ENCODE peak calls at places on chromosomes 13 and 19, in seven cellular contexts. F is mesenchymal stem cell; R is heart left ventricle; H is GM23248; O is Karpas-422; C is adrenal gland; L is CD4-positive, CD25-positive, alpha-beta regulatory T cell. Y is an unnamed sample. For H3K4me1 and H3K27me3, the result is how much of the 10 kb centered on the place peaks cover.

GRCh38 chr19:41785653-41786052 is 10.7 kb upstream of the CEACAM3 start:
- DNase-seq in F (peak), R (peak), H (peak), O (peak), C (peak), L (peak), Y (peak)

GRCh38 chr19:50333737-50334617 is 4.8 kb upstream of the KCNC3 start:
- DNase-seq in F (peak), R (peak), H (peak), O (peak), C (peak), L (peak), Y (peak)

GRCh38 chr13:59677966-59678814 is 485.5 kb downstream of the DIAPH3 start:
- DNase-seq in F (peak), R (no peak), H (peak), O (peak), C (no peak), L (no peak), Y (peak)

GRCh38 chr13:79935121-79935520 is 405.8 kb downstream of the SPRY2 start:
- DNase-seq in F (no peak), R (no peak), H (peak), O (no peak), C (no peak), L (no peak), Y (no peak)

GRCh38 chr19:38699647-38700349 is 44.5 kb downstream of the CAPN12 start:
- DNase-seq in F (no peak), R (no peak), H (no peak), O (no peak), C (no peak), L (no peak), Y (no peak)

GRCh38 chr13:76016799-76017198 is 380.7 kb downstream of the LMO7 start:
- DNase-seq in F (no peak), R (no peak), H (peak), O (peak), C (peak), L (no peak), Y (peak)

GRCh38 chr19:52535831-52536800 is 8.6 kb downstream of the ZNF808 start:
- DNase-seq in F (peak), R (peak), H (peak), O (peak), C (peak), L (peak), Y (peak)

GRCh38 chr13:38372818-38373217 is 23.2 kb downstream of the UFM1 start:
- DNase-seq in F (peak), R (no peak), H (no peak), O (no peak), C (no peak), L (no peak), Y (peak)

GRCh38 chr13:26219726-26220125 is 2.4 kb downstream of the RNF6 start:
- DNase-seq in F (peak), R (no peak), H (peak), O (no peak), C (no peak), L (no peak), Y (peak)

GRCh38 chr13:109243311-109243951 is 543.0 kb downstream of the IRS2 start:
- DNase-seq in F (peak), R (peak), H (peak), O (no peak), C (no peak), L (no peak), Y (peak)

GRCh38 chr19:41241859-41242258 is 22.3 kb upstream of the HNRNPUL1 start:
- DNase-seq in F (no peak), R (no peak), H (no peak), O (no peak), C (no peak), L (no peak), Y (no peak)

GRCh38 chr13:82506805-82507404 is 1375.4 kb downstream of the SLITRK1 start:
- DNase-seq in F (no peak), R (no peak), H (no peak), O (no peak), C (no peak), L (no peak), Y (no peak)

DNA sequence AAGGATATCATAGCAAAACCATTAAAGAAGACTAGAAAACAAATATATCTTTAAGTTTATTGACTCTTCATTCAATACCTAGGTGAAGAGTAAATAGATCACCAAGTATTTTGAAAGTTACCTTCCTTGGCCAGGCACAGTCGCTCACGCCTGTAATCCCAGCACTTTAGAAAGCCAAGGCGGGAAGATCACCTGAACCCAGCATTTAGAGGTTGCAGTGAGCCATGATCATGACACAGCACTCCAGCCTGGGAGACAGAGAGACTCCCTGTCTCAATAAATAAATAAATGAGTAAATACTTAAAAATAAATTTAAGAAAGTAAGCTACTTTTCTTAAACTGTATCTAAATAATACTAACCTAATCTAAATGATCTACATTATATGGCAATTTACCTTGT is 8.9 kb upstream of the WBP4 start:
- DNase-seq in F (no peak), R (no peak), H (peak), O (no peak), C (no peak), L (no peak), Y (no peak)
- H3K4me1 ChIP-seq in F (under half), R (under half), H (under half), O (under half), C (under half), L (under half), Y (half or more)

GRCh38 chr19:4389511-4390016 is 10.8 kb downstream of the SH3GL1 start:
- DNase-seq in F (no peak), R (no peak), H (peak), O (no peak), C (no peak), L (no peak), Y (no peak)

GRCh38 chr19:4391701-4392543 is 8.4 kb downstream of the SH3GL1 start:
- DNase-seq in F (peak), R (peak), H (peak), O (no peak), C (peak), L (no peak), Y (peak)

GRCh38 chr19:4389064-4389375 is 11.3 kb downstream of the SH3GL1 start:
- DNase-seq in F (no peak), R (no peak), H (no peak), O (no peak), C (no peak), L (no peak), Y (no peak)

GRCh38 chr19:4390017-4390861 is 10.1 kb downstream of the SH3GL1 start:
- DNase-seq in F (peak), R (peak), H (peak), O (no peak), C (peak), L (no peak), Y (no peak)

GRCh38 chr19:4390862-4391693 is 9.3 kb downstream of the SH3GL1 start:
- DNase-seq in F (no peak), R (no peak), H (peak), O (no peak), C (no peak), L (no peak), Y (no peak)
- H3K4me3 ChIP-seq in F (no peak), R (peak), H (peak), O (no peak), C (no peak), L (no peak), Y (peak)

DNA sequence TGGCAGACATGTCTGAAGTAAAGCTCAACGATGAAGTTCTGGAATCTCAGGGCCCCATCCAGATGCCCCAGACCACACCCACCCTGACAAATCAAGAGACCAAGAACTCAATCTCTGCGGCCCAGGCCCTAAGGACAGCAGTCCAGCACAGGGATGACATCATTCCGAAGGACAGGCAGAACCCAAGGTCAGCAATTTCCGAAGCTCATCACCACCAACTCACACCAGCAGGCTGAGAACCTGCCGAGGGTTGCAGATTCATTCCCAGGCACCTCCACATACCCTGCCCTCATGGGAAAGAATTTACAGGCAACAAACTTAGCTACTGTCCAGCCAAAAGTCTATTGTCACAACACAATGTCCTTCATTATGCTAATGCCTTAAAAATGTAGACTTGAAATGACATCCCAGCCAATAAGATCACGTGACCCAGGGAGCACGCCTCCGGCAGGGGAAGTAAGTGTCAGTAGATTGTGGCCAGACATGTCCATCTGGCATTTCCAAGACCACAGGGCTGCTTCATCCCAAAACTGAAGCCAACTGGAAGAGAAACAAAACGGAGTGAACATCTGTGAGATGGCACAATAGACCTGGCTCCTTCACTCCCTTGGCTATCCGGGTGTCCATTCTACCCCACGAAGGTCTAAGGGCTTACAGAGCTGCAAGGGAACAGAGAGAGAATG is 98.8 kb downstream of the CRYL1 start:
- DNase-seq in F (peak), R (no peak), H (peak), O (no peak), C (no peak), L (no peak), Y (no peak)
- H3K27me3 ChIP-seq in F (under half), R (under half), H (under half), O (under half), C (under half), L (under half), Y (under half)

GRCh38 chr13:113120300-113121182 is 2.1 kb upstream of the F10 start:
- DNase-seq in F (no peak), R (no peak), H (no peak), O (no peak), C (peak), L (no peak), Y (no peak)

GRCh38 chr13:113121928-113122420 is 625 bp upstream of the F10 start:
- DNase-seq in F (no peak), R (peak), H (no peak), O (no peak), C (peak), L (no peak), Y (no peak)

GRCh38 chr13:113122571-113123225 is at the start of gene F10:
- DNase-seq in F (peak), R (peak), H (peak), O (no peak), C (peak), L (no peak), Y (peak)

GRCh38 chr13:113119822-113120189 is 2.8 kb upstream of the F10 start:
- DNase-seq in F (no peak), R (no peak), H (no peak), O (no peak), C (peak), L (no peak), Y (no peak)

GRCh38 chr13:113121183-113121927 is 1.2 kb upstream of the F10 start:
- DNase-seq in F (no peak), R (peak), H (no peak), O (no peak), C (peak), L (no peak), Y (no peak)
- H3K4me1 ChIP-seq in F (under half), R (under half), H (under half), O (under half), C (under half), L (under half), Y (under half)

GRCh38 chr19:535017-535835 is 3.7 kb downstream of the CDC34 start:
- DNase-seq in F (no peak), R (no peak), H (peak), O (no peak), C (no peak), L (no peak), Y (no peak)
- H3K4me3 ChIP-seq in F (peak), R (no peak), H (no peak), O (no peak), C (no peak), L (no peak), Y (no peak)

DNA sequence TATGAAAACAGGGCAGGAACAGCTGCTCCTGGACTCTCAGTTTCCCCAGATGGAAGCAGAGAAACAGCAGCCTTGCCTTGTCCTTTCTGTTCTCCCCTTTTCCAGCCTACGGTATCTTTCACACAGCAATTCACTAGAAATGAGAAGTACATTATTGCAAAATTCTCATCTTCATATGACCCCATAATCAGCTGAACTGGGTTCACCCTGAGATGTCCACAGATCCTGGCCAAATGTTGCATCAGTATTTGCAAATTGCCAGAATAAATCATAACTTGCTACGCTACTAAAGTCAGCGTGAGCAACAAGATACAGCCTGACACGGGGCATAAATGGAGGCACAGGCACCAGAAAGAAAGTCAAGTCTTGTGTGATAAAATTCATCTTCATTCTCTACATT is 16.1 kb downstream of the VSTM1 start:
- DNase-seq in F (no peak), R (no peak), H (no peak), O (no peak), C (no peak), L (no peak), Y (no peak)
- H3K27me3 ChIP-seq in F (under half), R (under half), H (under half), O (under half), C (under half), L (under half), Y (under half)

DNA sequence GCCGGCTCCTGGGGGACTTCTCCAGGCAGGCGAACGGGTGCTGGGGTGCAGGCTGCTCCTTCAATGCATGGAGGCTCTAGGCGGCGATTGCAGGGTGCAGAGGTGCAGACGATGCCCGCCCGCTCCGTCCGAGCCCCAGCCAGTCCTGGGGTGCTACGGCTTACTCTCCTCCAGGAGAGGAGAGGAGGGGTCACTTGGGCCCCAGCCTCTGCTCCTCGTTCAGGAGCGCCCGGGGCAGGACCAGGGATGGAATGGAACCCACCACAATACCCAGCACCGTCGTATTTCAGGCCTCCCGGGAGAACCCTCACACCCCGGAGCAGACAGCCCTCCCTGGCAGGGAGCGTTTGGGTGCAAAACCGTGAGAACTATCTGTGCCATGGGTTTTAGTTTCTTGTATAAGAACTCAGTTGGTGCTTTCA is 46.6 kb downstream of the ARHGEF18 start:
- DNase-seq in F (peak), R (no peak), H (peak), O (peak), C (no peak), L (no peak), Y (peak)
- H3K4me1 ChIP-seq in F (under half), R (under half), H (under half), O (under half), C (under half), L (under half), Y (under half)

GRCh38 chr13:41502021-41502420 is 44.7 kb downstream of the RGCC start:
- DNase-seq in F (no peak), R (no peak), H (no peak), O (peak), C (no peak), L (no peak), Y (no peak)

GRCh38 chr13:41501281-41501680 is 43.9 kb downstream of the RGCC start:
- DNase-seq in F (no peak), R (no peak), H (no peak), O (no peak), C (no peak), L (no peak), Y (no peak)

GRCh38 chr13:41499452-41499851 is 42.1 kb downstream of the RGCC start:
- DNase-seq in F (no peak), R (no peak), H (no peak), O (no peak), C (no peak), L (no peak), Y (no peak)

GRCh38 chr13:41502676-41503075 is 45.3 kb downstream of the RGCC start:
- DNase-seq in F (no peak), R (no peak), H (no peak), O (peak), C (no peak), L (no peak), Y (no peak)

GRCh38 chr13:41500501-41500900 is 43.2 kb downstream of the RGCC start:
- DNase-seq in F (no peak), R (no peak), H (peak), O (no peak), C (no peak), L (no peak), Y (no peak)
- H3K4me3 ChIP-seq in F (no peak), R (no peak), H (no peak), O (peak), C (no peak), L (peak), Y (no peak)

GRCh38 chr19:29873024-29873800 is 61.4 kb downstream of the CCNE1 start:
- DNase-seq in F (peak), R (no peak), H (peak), O (peak), C (peak), L (peak), Y (peak)
- H3K27me3 ChIP-seq in F (under half), R (under half), H (under half), O (under half), C (under half), L (under half), Y (under half)